ENCODE peak calls at places on chromosome 1, in seven cellular contexts. T is NAMALWA; K is progenitor cell of endocrine pancreas; A is kidney epithelial cell; L is activated CD4-positive, alpha-beta T cell treated with anti-CD3 and anti-CD28 coated beads, Interleukin-2, amount 50 U/mL, for 24 hours; E is foreskin fibroblast; V is NCI-H510A. D is an unnamed sample.

GRCh38 chr1:240927815-240928214 is 315.9 kb upstream of the GREM2 start:
- DNase-seq in T (no peak), K (no peak), A (no peak), L (no peak), E (no peak), V (no peak), D (no peak)

GRCh38 chr1:167499106-167499505 is 19.2 kb downstream of the CD247 start:
- DNase-seq in T (peak), K (no peak), A (no peak), L (no peak), E (no peak), V (no peak), D (no peak)

GRCh38 chr1:177432897-177433296 is 262.1 kb downstream of the BRINP2 start:
- DNase-seq in T (peak), K (no peak), A (no peak), L (no peak), E (no peak), V (no peak), D (no peak)

GRCh38 chr1:5990913-5991783 is 1.1 kb downstream of the NPHP4 start:
- DNase-seq in T (peak), K (peak), A (no peak), L (no peak), E (no peak), V (no peak), D (peak)

GRCh38 chr1:935751-936231 is 12.1 kb downstream of the SAMD11 start:
- DNase-seq in T (peak), K (no peak), A (no peak), L (no peak), E (no peak), V (no peak), D (no peak)

GRCh38 chr1:205578780-205579571 is 52.8 kb downstream of the ELK4 start:
- DNase-seq in T (no peak), K (no peak), A (no peak), L (no peak), E (no peak), V (no peak), D (no peak)

GRCh38 chr1:176857632-176858031 is 306.9 kb downstream of the ASTN1 start:
- DNase-seq in T (no peak), K (no peak), A (no peak), L (no peak), E (peak), V (no peak), D (no peak)

GRCh38 chr1:208119225-208119606 is 125.0 kb downstream of the PLXNA2 start:
- DNase-seq in T (no peak), K (no peak), A (no peak), L (no peak), E (no peak), V (no peak), D (no peak)

GRCh38 chr1:195956845-195957244 is 651.4 kb downstream of the KCNT2 start:
- DNase-seq in T (no peak), K (no peak), A (no peak), L (no peak), E (no peak), V (no peak), D (no peak)

GRCh38 chr1:65147424-65148177 is 402 bp upstream of the AK4 start:
- DNase-seq in T (peak), K (peak), A (no peak), L (no peak), E (peak), V (peak), D (peak)